ENCODE peak calls at places on chromosomes 5 and 9, in six cellular contexts. P, O, A, Q, W and K are unnamed samples.

GRCh38 chr9:135032868-135033460 is 54.5 kb upstream of the OLFM1 start:
- DNase-seq in P (no peak), O (no peak), A (no peak), Q (no peak), W (no peak), K (no peak)

GRCh38 chr9:134217431-134218210 is 53.3 kb upstream of the RNU6ATAC start:
- DNase-seq in P (peak; percentile 55), O (no peak), A (no peak), Q (no peak), W (no peak), K (no peak)

GRCh38 chr9:26748449-26749058 is 144.0 kb downstream of the CAAP1 start:
- DNase-seq in P (no peak), O (no peak), A (no peak), Q (no peak), W (no peak), K (no peak)

GRCh38 chr5:157283434-157283833 is 17.5 kb downstream of the CYFIP2 start:
- DNase-seq in P (no peak), O (peak; percentile 40), A (no peak), Q (peak; percentile 16), W (no peak), K (no peak)

GRCh38 chr5:41346609-41347008 is 133.3 kb upstream of the C6 start:
- DNase-seq in P (peak; percentile 11), O (no peak), A (no peak), Q (no peak), W (no peak), K (no peak)

GRCh38 chr5:136058031-136058971 is 29.5 kb downstream of the TGFBI start:
- DNase-seq in P (peak; percentile 23), O (no peak), A (peak; percentile 71), Q (no peak), W (peak; percentile 94), K (peak; percentile 57)

GRCh38 chr5:131265318-131265803 is 1.5 kb downstream of the CDC42SE2 start:
- DNase-seq in P (peak; percentile 84), O (peak; percentile 45), A (no peak), Q (no peak), W (no peak), K (no peak)

GRCh38 chr9:306907-307306 is 92.2 kb downstream of the DOCK8 start:
- DNase-seq in P (no peak), O (no peak), A (no peak), Q (peak; percentile 36), W (no peak), K (no peak)

GRCh38 chr9:134995792-134996120 is 78.0 kb upstream of the FCN1 start:
- DNase-seq in P (no peak), O (no peak), A (no peak), Q (no peak), W (no peak), K (no peak)

GRCh38 chr5:139638090-139638735 is 9.9 kb upstream of the CXXC5 start:
- DNase-seq in P (no peak), O (peak; percentile 77), A (peak; percentile 90), Q (no peak), W (no peak), K (peak; percentile 82)

GRCh38 chr5:132473019-132473531 is 17.5 kb downstream of the IRF1 start:
- DNase-seq in P (no peak), O (peak; percentile 83), A (no peak), Q (peak; percentile 86), W (no peak), K (no peak)

GRCh38 chr5:142115937-142116614 is 7.5 kb downstream of the NDFIP1 start:
- DNase-seq in P (no peak), O (no peak), A (no peak), Q (no peak), W (no peak), K (no peak)

GRCh38 chr9:127034691-127035090 is 87.7 kb downstream of the ANGPTL2 start:
- DNase-seq in P (no peak), O (no peak), A (no peak), Q (no peak), W (no peak), K (no peak)

GRCh38 chr5:141510850-141511718 is 22.2 kb downstream of the PCDHGC5 start:
- DNase-seq in P (no peak), O (peak; percentile 78), A (no peak), Q (no peak), W (no peak), K (no peak)

GRCh38 chr9:81976351-81976750 is 12.2 kb upstream of the SPATA31D1 start:
- DNase-seq in P (no peak), O (no peak), A (no peak), Q (no peak), W (no peak), K (no peak)

GRCh38 chr9:99000480-99001395 is 57.0 kb downstream of the COL15A1 start:
- DNase-seq in P (peak; percentile 76), O (no peak), A (peak; percentile 57), Q (peak; percentile 63), W (peak; percentile 62), K (peak; percentile 65)

GRCh38 chr9:75186767-75187380 is 98.6 kb downstream of the OSTF1 start:
- DNase-seq in P (peak; percentile 59), O (no peak), A (no peak), Q (no peak), W (no peak), K (no peak)

GRCh38 chr5:172571892-172572291 is 69.2 kb upstream of the NEURL1B start:
- DNase-seq in P (no peak), O (no peak), A (no peak), Q (no peak), W (no peak), K (no peak)

GRCh38 chr9:127116088-127116726 is 6.2 kb downstream of the ANGPTL2 start:
- DNase-seq in P (peak; percentile 3), O (no peak), A (no peak), Q (no peak), W (no peak), K (no peak)

GRCh38 chr9:130407916-130408659 is 36.7 kb upstream of the ASS1 start:
- DNase-seq in P (no peak), O (no peak), A (no peak), Q (no peak), W (no peak), K (no peak)